ENCODE peak calls at places on chromosomes 2 and 18, in six cellular contexts. P is brain microvascular endothelial cell, S is thoracic aorta, M is body of pancreas, C is right atrium auricular region, T is fibroblast of lung. V is an unnamed sample.

GRCh38 chr2:204743368-204743960 is 198.2 kb downstream of the PARD3B start:
- DNase-seq in P (no peak), S (no peak), M (no peak), C (no peak), T (no peak), V (no peak)

GRCh38 chr18:80127635-80128034 is 18.6 kb downstream of the ADNP2 start:
- DNase-seq in P (no peak), S (no peak), M (no peak), C (no peak), T (no peak), V (no peak)

GRCh38 chr2:216021768-216022167 is 8.4 kb upstream of the MREG start:
- DNase-seq in P (no peak), S (no peak), M (no peak), C (no peak), T (no peak), V (no peak)

GRCh38 chr2:234754126-234754525 is 197.7 kb upstream of the SH3BP4 start:
- DNase-seq in P (peak), S (no peak), M (no peak), C (no peak), T (peak), V (no peak)

GRCh38 chr18:74587446-74587845 is 10.2 kb upstream of the ZNF407 start:
- DNase-seq in P (no peak), S (no peak), M (no peak), C (no peak), T (no peak), V (no peak)

GRCh38 chr18:7000484-7001096 is 117.0 kb downstream of the LAMA1 start:
- DNase-seq in P (peak), S (no peak), M (no peak), C (no peak), T (no peak), V (no peak)

GRCh38 chr2:81266106-81266505 is 961.6 kb upstream of the LRRTM1 start:
- DNase-seq in P (no peak), S (no peak), M (no peak), C (no peak), T (no peak), V (peak)

GRCh38 chr18:26549103-26549485 is 741 bp upstream of the KCTD1 start:
- DNase-seq in P (no peak), S (no peak), M (no peak), C (no peak), T (peak), V (no peak)

GRCh38 chr2:99448556-99448955 is 41.3 kb downstream of the REV1 start:
- DNase-seq in P (peak), S (no peak), M (no peak), C (no peak), T (peak), V (no peak)

GRCh38 chr18:13379062-13379800 is 160.7 kb downstream of the LDLRAD4 start:
- DNase-seq in P (no peak), S (no peak), M (no peak), C (peak), T (no peak), V (no peak)

GRCh38 chr2:30234180-30234971 is 3.0 kb downstream of the LBH start:
- DNase-seq in P (peak), S (peak), M (no peak), C (peak), T (peak), V (peak)

GRCh38 chr2:40348665-40349064 is 103.2 kb downstream of the SLC8A1 start:
- DNase-seq in P (peak), S (no peak), M (no peak), C (no peak), T (peak), V (no peak)

GRCh38 chr2:10900216-10901109 is 11.3 kb upstream of the KCNF1 start:
- DNase-seq in P (no peak), S (no peak), M (no peak), C (no peak), T (no peak), V (no peak)

GRCh38 chr2:216555274-216555673 is 56.6 kb downstream of the RPL37A start:
- DNase-seq in P (no peak), S (peak), M (peak), C (peak), T (peak), V (peak)

DNA sequence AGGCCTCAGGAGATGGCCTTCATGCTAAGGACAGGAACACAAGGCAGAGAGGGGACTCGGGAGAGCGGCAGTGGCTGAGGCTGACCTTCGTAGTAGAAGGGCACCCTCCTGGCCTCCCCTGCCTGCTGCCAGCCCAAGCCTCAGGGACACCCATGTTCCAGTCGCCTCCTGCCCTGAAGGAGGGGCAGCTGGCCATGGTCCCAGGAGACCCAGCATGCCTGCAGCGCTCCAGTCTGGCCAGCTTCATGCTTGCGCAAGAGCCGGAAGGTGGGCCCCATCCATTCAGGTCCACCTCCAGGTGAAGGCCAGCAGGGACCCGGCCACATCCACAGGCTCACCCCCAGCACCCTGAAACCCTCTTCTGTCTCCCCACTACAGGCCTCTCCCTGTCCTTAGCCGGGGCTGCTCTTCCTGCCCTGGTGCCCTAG is 35.0 kb downstream of the BIN1 start:
- DNase-seq in P (no peak), S (no peak), M (no peak), C (no peak), T (no peak), V (no peak)
- TF ChIP-seq CTCF in P (no peak), S (no peak), M (no peak), C (no peak), T (no peak), V (no peak)

DNA sequence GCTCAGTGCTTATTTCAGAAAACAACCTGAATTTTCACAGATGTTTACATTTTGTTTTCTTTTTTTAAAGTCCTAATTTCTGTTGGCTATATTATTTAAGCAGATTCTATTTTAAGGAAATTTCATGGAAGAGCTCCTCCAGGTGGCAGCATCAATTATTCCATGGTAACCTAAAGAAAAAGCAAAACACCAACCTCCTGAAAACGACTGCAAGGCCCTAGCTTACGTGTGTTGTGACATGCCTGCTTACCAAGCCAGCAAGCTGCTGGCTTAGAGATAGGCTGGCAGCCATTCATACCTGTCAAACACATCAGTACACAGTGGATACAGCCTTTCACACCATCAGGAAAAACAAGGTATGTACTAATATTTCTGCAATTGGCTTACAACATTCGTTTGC is 64.9 kb downstream of the LPIN2 start:
- DNase-seq in P (peak), S (no peak), M (peak), C (no peak), T (peak), V (no peak)
- TF ChIP-seq CTCF in P (peak), S (no peak), M (no peak), C (no peak), T (peak), V (no peak)

GRCh38 chr2:17573085-17573805 is 32.7 kb downstream of the VSNL1 start:
- DNase-seq in P (no peak), S (no peak), M (no peak), C (no peak), T (peak), V (no peak)
- TF ChIP-seq CTCF in P (peak), S (no peak), M (no peak), C (no peak), T (no peak), V (no peak)

DNA sequence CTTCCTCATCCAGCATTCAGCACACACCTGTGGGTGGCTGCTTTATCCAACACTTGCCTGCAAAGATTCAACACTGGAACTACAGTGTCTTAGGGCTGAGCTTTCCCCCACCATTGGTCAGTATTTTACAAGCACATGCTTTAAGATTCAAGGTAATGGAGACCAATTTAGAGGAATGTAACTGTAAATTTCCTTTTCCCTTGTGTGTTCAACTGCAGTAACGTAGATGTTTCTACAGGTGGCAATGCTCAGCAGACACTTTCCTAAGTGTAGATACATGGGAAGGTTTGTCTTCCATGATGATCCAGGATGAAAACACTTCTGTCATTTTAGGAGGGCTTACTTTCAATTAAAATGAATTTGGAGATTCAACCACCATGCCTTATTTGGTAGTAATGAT is 143.6 kb upstream of the PXDN start:
- DNase-seq in P (no peak), S (no peak), M (no peak), C (no peak), T (peak), V (no peak)
- TF ChIP-seq CTCF in P (peak), S (no peak), M (no peak), C (no peak), T (no peak), V (no peak)

GRCh38 chr2:74975016-74975415 is 16.6 kb downstream of the POLE4 start:
- DNase-seq in P (no peak), S (no peak), M (no peak), C (no peak), T (no peak), V (no peak)
- TF ChIP-seq CTCF in P (no peak), S (no peak), M (no peak), C (no peak), T (no peak), V (no peak)

DNA sequence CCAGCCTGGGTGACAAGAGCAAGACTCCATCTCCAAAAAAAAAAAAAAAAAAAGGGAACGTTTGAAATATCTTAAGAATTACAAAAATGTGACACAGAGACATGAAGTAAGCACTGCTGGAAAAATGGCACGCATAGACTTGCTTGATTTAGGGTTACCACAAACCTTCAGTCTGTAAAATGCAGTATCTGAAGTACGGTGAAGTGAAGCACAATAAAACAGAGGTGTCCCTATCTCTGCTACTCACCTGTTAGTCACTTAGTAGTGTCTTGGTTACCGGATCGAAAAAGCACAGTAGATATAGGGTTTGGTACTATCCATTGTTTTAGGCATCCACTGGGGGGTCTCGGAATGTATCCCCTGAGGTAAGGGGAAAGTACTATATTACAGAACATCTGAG is 11.6 kb upstream of the GREB1L start:
- DNase-seq in P (no peak), S (no peak), M (no peak), C (no peak), T (peak), V (no peak)
- TF ChIP-seq CTCF in P (no peak), S (no peak), M (no peak), C (no peak), T (no peak), V (no peak)

GRCh38 chr18:49461602-49461977 is 1.1 kb upstream of the DYM start:
- DNase-seq in P (no peak), S (no peak), M (no peak), C (no peak), T (no peak), V (no peak)
- TF ChIP-seq CTCF in P (no peak), S (no peak), M (no peak), C (no peak), T (no peak), V (no peak)

GRCh38 chr2:96683972-96684820 is 41.6 kb downstream of the FER1L5 start:
- DNase-seq in P (no peak), S (no peak), M (no peak), C (no peak), T (no peak), V (no peak)

GRCh38 chr2:96684883-96685282 is 42.3 kb downstream of the FER1L5 start:
- DNase-seq in P (no peak), S (no peak), M (no peak), C (no peak), T (no peak), V (no peak)

GRCh38 chr2:96687266-96687665 is 44.7 kb downstream of the FER1L5 start:
- DNase-seq in P (no peak), S (no peak), M (no peak), C (no peak), T (no peak), V (no peak)

GRCh38 chr2:96685285-96685591 is 42.7 kb downstream of the FER1L5 start:
- DNase-seq in P (no peak), S (no peak), M (no peak), C (no peak), T (no peak), V (no peak)

DNA sequence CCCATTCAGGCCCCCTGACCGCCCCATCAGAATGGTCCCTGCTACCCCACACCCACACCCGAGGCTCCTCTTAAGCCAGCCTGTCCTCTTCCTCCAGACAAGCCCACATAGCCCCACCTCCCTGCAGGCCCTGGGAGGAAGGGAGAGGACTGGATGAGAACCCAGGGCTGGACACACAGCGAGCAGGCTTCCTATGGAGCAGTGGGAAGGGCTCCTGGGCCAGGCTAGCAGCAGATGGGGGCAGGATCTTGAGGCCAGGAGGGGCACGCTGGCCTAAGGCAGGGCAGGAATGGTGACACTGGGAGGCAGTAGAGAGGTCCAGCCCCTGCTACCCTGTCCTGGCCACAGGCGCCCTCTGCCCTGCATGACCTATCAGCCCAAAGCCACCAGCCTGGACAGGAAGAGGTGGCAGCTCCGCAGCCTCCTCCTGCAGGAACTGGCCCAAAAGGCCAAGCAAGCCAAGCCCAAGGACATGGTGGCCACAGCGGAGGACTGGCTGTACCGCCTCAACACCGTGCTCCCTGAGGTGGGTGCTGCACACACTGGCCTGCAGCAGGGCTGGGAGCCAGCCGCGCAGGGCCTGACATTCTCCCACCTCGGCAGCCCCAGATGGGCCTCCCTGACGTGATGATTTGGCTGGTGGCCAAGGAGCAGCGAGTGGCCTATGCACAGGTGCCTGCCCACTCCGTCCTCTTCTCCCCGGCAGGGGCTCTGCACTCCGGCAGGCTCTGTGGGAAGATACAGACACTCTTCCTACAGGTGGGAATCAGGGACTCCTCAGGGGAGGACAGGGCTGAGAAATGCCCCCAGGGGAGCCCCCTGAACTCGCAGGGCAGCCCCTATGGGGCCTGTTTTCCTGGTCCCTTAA is 43.3 kb downstream of the FER1L5 start:
- DNase-seq in P (no peak), S (no peak), M (no peak), C (no peak), T (peak), V (no peak)
- TF ChIP-seq CTCF in P (no peak), S (no peak), M (no peak), C (no peak), T (no peak), V (no peak)

GRCh38 chr2:240640939-240641338 is 15.7 kb downstream of the GPR35 start:
- DNase-seq in P (no peak), S (no peak), M (peak), C (no peak), T (peak), V (peak)
- TF ChIP-seq CTCF in P (peak), S (no peak), M (peak), C (no peak), T (peak), V (no peak)

GRCh38 chr2:85541262-85541661 is 2.3 kb downstream of the MAT2A start:
- DNase-seq in P (no peak), S (no peak), M (no peak), C (no peak), T (no peak), V (no peak)
- TF ChIP-seq CTCF in P (no peak), S (no peak), M (no peak), C (no peak), T (no peak), V (no peak)